ENCODE peak calls at places on chromosomes 1 and 21, in five cellular contexts. F, Y, C, K and O are unnamed samples.
A peak's percentile ranks its signal among the peaks of the same experiment; 100 is the strongest.

GRCh38 chr1:195766709-195767108 is 841.5 kb downstream of the KCNT2 start:
- DNase-seq in C (no peak), F (no peak), K (no peak), Y (no peak), O (no peak)

GRCh38 chr1:6447016-6447817 is 18.8 kb downstream of the TNFRSF25 start:
- DNase-seq in Y (peak; percentile 83), C (no peak), K (no peak), F (no peak), O (no peak)

GRCh38 chr1:16375521-16376359 is 8.7 kb downstream of the SZRD1 start:
- DNase-seq in C (no peak), Y (no peak), F (no peak), K (no peak), O (no peak)

GRCh38 chr1:181558416-181558815 is 75.1 kb downstream of the CACNA1E start:
- DNase-seq in F (no peak), Y (no peak), K (no peak), C (no peak), O (no peak)

GRCh38 chr1:46303872-46304326 is 401 bp downstream of the UQCRH start:
- DNase-seq in C (no peak), F (no peak), K (no peak), Y (no peak), O (no peak)

GRCh38 chr1:74399249-74399648 is 113.2 kb downstream of the LRRC53 start:
- DNase-seq in K (no peak), F (no peak), C (no peak), Y (no peak), O (no peak)

GRCh38 chr1:19066874-19067186 is 110.4 kb upstream of the IFFO2 start:
- DNase-seq in C (no peak), F (no peak), K (no peak), Y (no peak), O (no peak)

GRCh38 chr21:45428534-45428933 is 23.6 kb downstream of the COL18A1 start:
- DNase-seq in F (no peak), C (no peak), Y (no peak), K (no peak), O (no peak)

GRCh38 chr1:37035014-37035686 is 835 bp upstream of the GRIK3 start:
- DNase-seq in K (no peak), C (no peak), F (no peak), Y (peak; percentile 52), O (no peak)
- H3K27me3 ChIP-seq in K (peaks cover 92% of the 10 kb centered on the region), C (peaks cover 33% of the 10 kb centered on the region), F (peaks cover 94% of the 10 kb centered on the region), Y (peaks cover 41% of the 10 kb centered on the region), O (peaks cover 84% of the 10 kb centered on the region)

GRCh38 chr1:166895766-166896165 is 19.7 kb upstream of the TADA1 start:
- DNase-seq in C (no peak), Y (no peak), F (no peak), K (no peak), O (no peak)
- H3K27me3 ChIP-seq in C (no peaks in the 10 kb centered on the region), Y (no peaks in the 10 kb centered on the region), F (peaks cover 5% of the 10 kb centered on the region), K (no peaks in the 10 kb centered on the region), O (no peaks in the 10 kb centered on the region)

GRCh38 chr1:147077081-147077480 is 95.2 kb downstream of the PRKAB2 start:
- DNase-seq in Y (no peak), F (no peak), K (no peak), C (no peak), O (no peak)
- H3K27me3 ChIP-seq in Y (peaks cover 70% of the 10 kb centered on the region), F (peaks cover 82% of the 10 kb centered on the region), K (peaks cover 89% of the 10 kb centered on the region), C (peaks cover 79% of the 10 kb centered on the region), O (peaks cover 96% of the 10 kb centered on the region)

GRCh38 chr21:27513016-27513415 is 546.1 kb upstream of the ADAMTS5 start:
- DNase-seq in K (no peak), C (no peak), F (no peak), Y (no peak), O (no peak)

GRCh38 chr21:27515676-27516075 is 548.8 kb upstream of the ADAMTS5 start:
- DNase-seq in F (no peak), Y (no peak), C (no peak), K (no peak), O (no peak)

GRCh38 chr21:27511241-27511640 is 544.4 kb upstream of the ADAMTS5 start:
- DNase-seq in F (no peak), K (no peak), C (no peak), Y (no peak), O (no peak)

GRCh38 chr21:27519357-27519756 is 552.5 kb upstream of the ADAMTS5 start:
- DNase-seq in K (no peak), Y (no peak), F (no peak), C (no peak), O (no peak)

DNA sequence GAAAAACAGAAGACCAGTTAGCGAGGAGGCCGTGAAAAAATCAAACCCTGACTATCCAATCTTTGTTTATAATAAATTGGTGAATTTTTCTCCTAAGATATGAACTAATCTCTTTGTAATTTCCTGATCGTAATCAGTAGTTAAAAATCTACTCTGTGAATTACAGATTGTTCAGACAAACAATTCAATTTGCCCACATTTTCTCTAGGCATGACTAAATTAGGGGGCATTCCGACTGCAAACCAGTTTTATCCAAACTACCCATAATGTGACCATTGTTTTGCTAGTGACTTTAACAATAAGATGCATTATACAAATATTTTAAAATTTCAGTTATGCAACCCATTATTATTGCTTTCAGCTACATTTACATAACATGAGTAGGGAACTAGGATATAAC is 546.9 kb upstream of the ADAMTS5 start:
- DNase-seq in C (no peak), Y (no peak), F (no peak), K (no peak), O (no peak)
- H3K27me3 ChIP-seq in C (no peaks in the 10 kb centered on the region), Y (no peaks in the 10 kb centered on the region), F (no peaks in the 10 kb centered on the region), K (no peaks in the 10 kb centered on the region), O (no peaks in the 10 kb centered on the region)